ENCODE peak calls at places on chromosomes 13 and 19, in eight cellular contexts. C is adrenal gland, B is IMR-90, S is AG09319, K is heart left ventricle, Q is OCI-LY7, T is A673, A is endothelial cell. W is an unnamed sample.

GRCh38 chr19:18593367-18594095 is 4.9 kb downstream of the REX1BD start:
- DNase-seq in C (no peak), B (no peak), S (no peak), K (no peak), Q (peak; percentile 39), T (no peak), A (no peak), W (peak; percentile 54)

GRCh38 chr13:59034198-59034597 is 1129.5 kb downstream of the DIAPH3 start:
- DNase-seq in C (no peak), B (no peak), S (no peak), K (no peak), Q (no peak), T (no peak), A (no peak), W (no peak)

GRCh38 chr19:46182476-46182875 is 34.4 kb downstream of the IGFL2 start:
- DNase-seq in C (no peak), B (no peak), S (no peak), K (no peak), Q (no peak), T (no peak), A (no peak), W (no peak)

GRCh38 chr19:33500586-33500985 is 21.0 kb downstream of the PEPD start:
- DNase-seq in C (no peak), B (no peak), S (no peak), K (peak; percentile 12), Q (no peak), T (no peak), A (no peak), W (no peak)

GRCh38 chr13:79481685-79482052 is 714 bp downstream of the NDFIP2 start:
- DNase-seq in C (no peak), B (no peak), S (no peak), K (no peak), Q (peak; percentile 16), T (no peak), A (no peak), W (no peak)

GRCh38 chr13:100336795-100337516 is 248.1 kb downstream of the PCCA start:
- DNase-seq in C (no peak), B (no peak), S (no peak), K (no peak), Q (no peak), T (no peak), A (no peak), W (no peak)

GRCh38 chr19:51690359-51691121 is 2.6 kb upstream of the SPACA6 start:
- DNase-seq in C (peak; percentile 76), B (peak; percentile 68), S (no peak), K (peak; percentile 81), Q (peak; percentile 31), T (peak; percentile 80), A (peak; percentile 61), W (peak; percentile 92)

GRCh38 chr19:48819366-48819816 is 8.6 kb upstream of the BCAT2 start:
- DNase-seq in C (peak; percentile 95), B (peak; percentile 79), S (peak; percentile 98), K (peak; percentile 89), Q (no peak), T (no peak), A (no peak), W (no peak)

GRCh38 chr13:88704600-88705275 is 1033.6 kb downstream of the SLITRK5 start:
- DNase-seq in C (no peak), B (no peak), S (no peak), K (no peak), Q (no peak), T (no peak), A (no peak), W (no peak)

GRCh38 chr13:46751811-46752635 is 44.9 kb downstream of the ESD start:
- DNase-seq in C (no peak), B (peak; percentile 45), S (no peak), K (no peak), Q (peak; percentile 65), T (peak; percentile 9), A (no peak), W (no peak)

DNA sequence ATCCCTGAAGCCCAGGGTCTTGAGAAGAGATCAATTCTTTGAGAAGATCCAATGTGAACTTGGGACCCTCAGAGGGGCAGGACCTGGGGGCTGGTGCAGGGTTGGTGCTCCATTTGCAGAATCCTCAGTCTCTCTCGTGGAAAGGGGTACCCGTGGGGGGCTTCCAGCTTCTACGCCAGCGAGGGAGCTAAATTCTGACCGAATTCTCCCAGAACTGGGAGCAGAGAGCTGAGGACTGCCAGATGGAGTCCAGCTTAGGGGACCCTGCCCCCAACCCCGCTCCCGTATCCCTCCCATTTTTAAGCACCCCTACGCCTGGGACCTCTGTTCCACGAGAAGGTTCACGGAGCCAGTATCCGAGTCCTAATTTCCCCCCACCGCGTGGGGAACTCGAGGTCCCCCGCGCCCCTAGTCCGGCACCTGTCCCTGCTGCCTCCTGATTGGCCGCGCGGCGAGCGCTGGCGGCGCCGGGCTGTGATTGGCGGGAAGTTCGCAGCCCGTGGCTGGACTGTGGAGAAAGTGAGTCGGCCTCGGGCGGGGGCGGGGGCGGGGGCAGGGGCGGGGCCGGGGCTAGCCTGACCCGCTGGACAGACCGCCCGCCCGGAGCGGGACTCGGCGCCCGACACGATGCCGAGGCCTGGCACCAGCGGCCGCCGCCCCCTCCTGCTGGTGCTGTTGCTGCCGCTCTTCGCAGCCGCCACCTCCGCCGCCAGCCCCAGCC is 4.4 kb upstream of the LTBP4 start:
- DNase-seq in C (peak; percentile 81), B (peak; percentile 59), S (no peak), K (peak; percentile 73), Q (no peak), T (no peak), A (peak; percentile 38), W (no peak)
- TF ChIP-seq CTCF in C (no peak), B (no peak), S (no peak), K (no peak), Q (no peak), T (no peak), A (no peak), W (no peak)

DNA sequence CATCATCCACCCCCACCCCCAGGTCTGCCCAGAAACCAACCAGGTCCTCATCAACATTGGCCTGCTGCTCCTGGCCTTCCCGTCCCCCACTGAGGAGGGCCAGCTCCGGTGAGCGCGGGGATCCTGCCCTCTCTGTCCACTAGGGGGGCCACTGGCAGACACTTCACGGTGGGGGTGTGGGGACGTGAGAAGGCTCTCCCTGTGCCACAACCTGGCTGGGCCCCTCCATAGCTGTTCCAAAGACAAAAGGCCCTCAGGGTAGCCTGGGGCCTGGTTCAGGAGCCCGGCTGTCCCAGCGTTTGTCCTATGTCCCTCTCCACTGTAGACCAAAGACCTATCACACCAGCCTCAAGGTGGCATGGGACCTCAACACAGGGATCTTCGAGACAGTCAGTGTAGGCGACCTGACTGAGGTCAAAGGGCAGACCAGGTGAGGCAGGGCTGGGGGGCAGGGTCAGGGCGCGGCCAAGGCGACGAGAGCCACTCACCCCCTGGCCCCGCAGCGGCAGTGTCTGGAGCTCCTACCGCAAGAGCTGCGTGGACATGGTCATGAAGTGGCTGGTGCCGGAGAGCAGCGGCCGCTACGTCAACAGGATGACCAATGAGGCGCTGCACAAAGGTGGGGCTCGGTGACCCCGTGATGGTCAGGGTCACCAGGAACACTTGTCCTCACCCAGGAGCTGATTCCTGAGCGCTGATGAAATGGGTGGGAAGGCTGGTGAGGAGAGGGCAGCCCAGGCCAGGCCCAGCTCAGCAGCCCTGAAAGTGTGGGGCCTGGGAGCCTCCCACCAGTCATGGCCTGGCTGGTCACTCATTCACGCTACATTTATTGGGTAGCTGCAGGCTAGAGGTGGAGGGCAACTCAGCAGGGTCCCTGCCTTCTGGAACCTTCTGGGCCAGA is 7.9 kb downstream of the DCAF15 start:
- DNase-seq in C (no peak), B (no peak), S (no peak), K (no peak), Q (no peak), T (no peak), A (peak; percentile 55), W (no peak)
- TF ChIP-seq CTCF in C (no peak), B (peak; percentile 29), S (peak; percentile 16), K (peak; percentile 29), Q (peak; percentile 43), T (peak; percentile 31), A (no peak), W (peak; percentile 28)

GRCh38 chr13:69477451-69477850 is 630.2 kb upstream of the ATXN8OS start:
- DNase-seq in C (no peak), B (no peak), S (no peak), K (no peak), Q (no peak), T (no peak), A (no peak), W (no peak)

GRCh38 chr13:69468624-69469023 is 639.0 kb upstream of the ATXN8OS start:
- DNase-seq in C (no peak), B (no peak), S (no peak), K (no peak), Q (no peak), T (no peak), A (no peak), W (no peak)

GRCh38 chr13:69474286-69474685 is 633.3 kb upstream of the ATXN8OS start:
- DNase-seq in C (no peak), B (no peak), S (no peak), K (no peak), Q (no peak), T (no peak), A (no peak), W (no peak)
- TF ChIP-seq CTCF in C (no peak), B (no peak), S (no peak), K (no peak), Q (no peak), T (no peak), A (no peak), W (no peak)

GRCh38 chr19:7905298-7905697 is 1.6 kb downstream of the MAP2K7 start:
- DNase-seq in C (no peak), B (no peak), S (no peak), K (no peak), Q (no peak), T (no peak), A (no peak), W (no peak)

GRCh38 chr19:7901337-7901736 is 2.3 kb upstream of the MAP2K7 start:
- DNase-seq in C (no peak), B (no peak), S (no peak), K (no peak), Q (no peak), T (no peak), A (no peak), W (no peak)

GRCh38 chr19:7902796-7903243 is 857 bp upstream of the MAP2K7 start:
- DNase-seq in C (no peak), B (no peak), S (no peak), K (no peak), Q (no peak), T (no peak), A (no peak), W (no peak)

GRCh38 chr19:7904074-7905020 is 670 bp downstream of the MAP2K7 start:
- DNase-seq in C (peak; percentile 60), B (no peak), S (no peak), K (peak; percentile 69), Q (peak; percentile 64), T (no peak), A (no peak), W (peak; percentile 87)

DNA sequence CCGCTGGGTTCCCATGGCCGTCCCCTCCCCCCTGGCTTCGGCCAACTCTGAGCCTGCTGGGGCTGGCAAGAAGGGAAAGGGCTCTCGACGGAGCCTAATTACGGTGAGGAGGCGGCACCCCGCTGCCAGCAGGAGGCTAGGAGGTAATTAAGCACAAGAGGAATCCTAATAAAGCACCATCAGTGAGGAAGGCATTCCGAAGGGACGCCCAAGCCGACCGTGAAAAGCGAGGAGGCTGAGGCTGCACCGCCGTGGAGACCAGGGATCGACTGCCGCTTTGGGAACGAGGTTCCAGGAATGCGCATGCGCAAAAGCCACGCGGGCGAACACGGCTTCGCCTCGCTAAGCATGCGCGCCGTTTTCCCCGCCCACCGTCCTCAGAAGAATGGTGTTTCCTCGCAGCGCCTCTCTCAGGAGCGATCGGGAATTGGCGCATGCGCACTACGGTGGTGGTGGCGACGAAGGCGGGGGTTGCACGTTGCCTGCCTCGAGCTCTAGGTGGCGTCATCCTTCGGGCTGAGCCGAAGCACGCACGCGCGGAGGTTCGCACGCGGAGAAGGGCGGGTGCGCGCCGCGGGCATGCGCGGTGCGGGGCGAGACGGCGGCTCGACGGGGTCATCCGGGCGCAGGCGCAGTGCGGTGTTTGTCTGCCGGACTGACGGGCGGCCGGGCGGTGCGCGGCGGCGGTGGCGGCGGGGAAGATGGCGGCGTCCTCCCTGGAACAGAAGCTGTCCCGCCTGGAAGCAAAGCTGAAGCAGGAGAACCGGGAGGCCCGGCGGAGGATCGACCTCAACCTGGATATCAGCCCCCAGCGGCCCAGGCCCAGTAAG is at the start of gene MAP2K7:
- DNase-seq in C (peak; percentile 100), B (peak; percentile 99), S (peak; percentile 98), K (peak; percentile 100), Q (peak; percentile 99), T (peak; percentile 99), A (peak; percentile 100), W (peak; percentile 100)
- TF ChIP-seq CTCF in C (peak; percentile 34), B (peak; percentile 80), S (peak; percentile 52), K (peak; percentile 52), Q (peak; percentile 81), T (peak; percentile 82), A (peak; percentile 57), W (peak; percentile 83)